ENCODE peak calls at places on chromosomes 4 and X, in seven cellular contexts. H is fibroblast of the conjunctiva, X is GM04503, Y is activated T-cell treated with anti-CD3 and anti-CD28 coated beads for 1 hour, G is HS-27A, U is left ventricle myocardium superior, C is progenitor cell of endocrine pancreas. I is an unnamed sample.

GRCh38 chr4:16199132-16199531 is 27.1 kb downstream of the TAPT1 start:
- DNase-seq in H (peak; percentile 18), G (no peak), Y (no peak), C (no peak), X (no peak), U (no peak), I (no peak)

GRCh38 chrX:118109065-118109464 is 7.5 kb downstream of the KLHL13 start:
- DNase-seq in H (no peak), G (no peak), U (no peak), Y (no peak), X (no peak), C (no peak), I (no peak)

GRCh38 chrX:81202989-81203388 is 1.1 kb downstream of the SH3BGRL start:
- DNase-seq in U (no peak), G (no peak), X (no peak), H (no peak), Y (no peak), C (no peak), I (no peak)

GRCh38 chr4:111537861-111538260 is 607.4 kb upstream of the FAM241A start:
- DNase-seq in G (no peak), X (peak; percentile 62), C (no peak), H (no peak), Y (no peak), U (no peak), I (peak; percentile 8)

GRCh38 chr4:140186651-140187315 is 32.8 kb upstream of the MAML3 start:
- DNase-seq in H (no peak), X (no peak), C (no peak), Y (no peak), G (peak; percentile 12), U (no peak), I (peak; percentile 10)

GRCh38 chrX:25531096-25531495 is 515.3 kb upstream of the ARX start:
- DNase-seq in C (no peak), X (no peak), U (no peak), Y (no peak), G (no peak), H (no peak), I (no peak)

GRCh38 chr4:161320377-161320776 is 843.4 kb downstream of the FSTL5 start:
- DNase-seq in U (no peak), C (no peak), H (no peak), G (no peak), Y (no peak), X (no peak), I (no peak)

GRCh38 chrX:40192196-40192595 is 94.4 kb upstream of the BCOR start:
- DNase-seq in X (no peak), H (no peak), G (no peak), Y (no peak), U (no peak), C (no peak), I (no peak)

GRCh38 chr4:24210332-24210902 is 320.6 kb upstream of the PPARGC1A start:
- DNase-seq in X (peak; percentile 61), Y (no peak), H (peak; percentile 98), G (no peak), C (no peak), U (no peak), I (peak; percentile 87)

GRCh38 chr4:38489924-38490639 is 173.9 kb upstream of the KLF3 start:
- DNase-seq in X (no peak), C (no peak), U (no peak), Y (no peak), G (no peak), H (no peak), I (peak; percentile 3)

GRCh38 chr4:33060873-33061542 is 2340.8 kb downstream of the PCDH7 start:
- DNase-seq in C (peak; percentile 46), G (no peak), U (no peak), Y (no peak), X (no peak), H (no peak), I (peak; percentile 7)

I was measured in AG04450.